ENCODE peak calls at places on chromosome 10, in five cellular contexts. One of them, this sample, is unnamed.

GRCh38 chr10:43584051-43584450 is 9.6 kb upstream of the ZNF239 start:
- DNase-seq in NCI-H2171: no peak
- DNase-seq in iris pigment epithelial cell: no peak
- DNase-seq in T-helper 9 cell: no peak
- DNase-seq in DMS153: no peak
- DNase-seq in this sample: no peak

GRCh38 chr10:57993302-57993701 is 274.4 kb downstream of the IPMK start:
- DNase-seq in NCI-H2171: no peak
- DNase-seq in iris pigment epithelial cell: no peak
- DNase-seq in T-helper 9 cell: no peak
- DNase-seq in DMS153: no peak
- DNase-seq in this sample: no peak

GRCh38 chr10:19247843-19248242 is 199.2 kb downstream of the MALRD1 start:
- DNase-seq in NCI-H2171: no peak
- DNase-seq in iris pigment epithelial cell: no peak
- DNase-seq in T-helper 9 cell: no peak
- DNase-seq in DMS153: no peak
- DNase-seq in this sample: no peak

GRCh38 chr10:30384791-30385201 is 35.7 kb upstream of the MTPAP start:
- DNase-seq in NCI-H2171: peak
- DNase-seq in iris pigment epithelial cell: peak
- DNase-seq in T-helper 9 cell: no peak
- DNase-seq in DMS153: no peak
- DNase-seq in this sample: no peak

GRCh38 chr10:110056822-110057221 is 49.0 kb downstream of the ADD3 start:
- DNase-seq in NCI-H2171: no peak
- DNase-seq in iris pigment epithelial cell: peak
- DNase-seq in T-helper 9 cell: no peak
- DNase-seq in DMS153: no peak
- DNase-seq in this sample: no peak

GRCh38 chr10:16856092-16856491 is 38.9 kb upstream of the RSU1 start:
- DNase-seq in NCI-H2171: no peak
- DNase-seq in iris pigment epithelial cell: no peak
- DNase-seq in T-helper 9 cell: no peak
- DNase-seq in DMS153: no peak
- DNase-seq in this sample: no peak

GRCh38 chr10:51700228-51700835 is 937 bp upstream of the CSTF2T start:
- DNase-seq in NCI-H2171: no peak
- DNase-seq in iris pigment epithelial cell: peak
- DNase-seq in T-helper 9 cell: no peak
- DNase-seq in DMS153: peak
- DNase-seq in this sample: no peak

GRCh38 chr10:89210794-89211425 is 3.8 kb upstream of the CH25H start:
- DNase-seq in NCI-H2171: no peak
- DNase-seq in iris pigment epithelial cell: peak
- DNase-seq in T-helper 9 cell: no peak
- DNase-seq in DMS153: no peak
- DNase-seq in this sample: no peak

GRCh38 chr10:123967626-123968243 is 76.1 kb upstream of the CPXM2 start:
- DNase-seq in NCI-H2171: peak
- DNase-seq in iris pigment epithelial cell: peak
- DNase-seq in T-helper 9 cell: peak
- DNase-seq in DMS153: no peak
- DNase-seq in this sample: no peak

GRCh38 chr10:122849090-122849489 is 3.4 kb upstream of the CUZD1 start:
- DNase-seq in NCI-H2171: no peak
- DNase-seq in iris pigment epithelial cell: no peak
- DNase-seq in T-helper 9 cell: no peak
- DNase-seq in DMS153: no peak
- DNase-seq in this sample: no peak

GRCh38 chr10:97724341-97724941 is 10.9 kb downstream of the MARVELD1 start:
- DNase-seq in NCI-H2171: no peak
- DNase-seq in iris pigment epithelial cell: peak
- DNase-seq in T-helper 9 cell: no peak
- DNase-seq in DMS153: no peak
- DNase-seq in this sample: no peak

GRCh38 chr10:97200616-97201015 is 14.9 kb upstream of the SLIT1 start:
- DNase-seq in NCI-H2171: no peak
- DNase-seq in iris pigment epithelial cell: no peak
- DNase-seq in T-helper 9 cell: no peak
- DNase-seq in DMS153: no peak
- DNase-seq in this sample: no peak

GRCh38 chr10:122368502-122369254 is 5.8 kb upstream of the PLEKHA1 start:
- DNase-seq in NCI-H2171: no peak
- DNase-seq in iris pigment epithelial cell: no peak
- DNase-seq in T-helper 9 cell: no peak
- DNase-seq in DMS153: no peak
- DNase-seq in this sample: no peak

GRCh38 chr10:46515402-46516192 is 40.9 kb downstream of the GPRIN2 start:
- DNase-seq in NCI-H2171: no peak
- DNase-seq in iris pigment epithelial cell: no peak
- DNase-seq in T-helper 9 cell: no peak
- DNase-seq in DMS153: no peak
- DNase-seq in this sample: no peak

GRCh38 chr10:17062009-17062408 is 67.6 kb downstream of the CUBN start:
- DNase-seq in NCI-H2171: no peak
- DNase-seq in iris pigment epithelial cell: peak
- DNase-seq in T-helper 9 cell: no peak
- DNase-seq in DMS153: no peak
- DNase-seq in this sample: no peak

GRCh38 chr10:113930482-113931057 is 76.1 kb downstream of the NHLRC2 start:
- DNase-seq in NCI-H2171: no peak
- DNase-seq in iris pigment epithelial cell: no peak
- DNase-seq in T-helper 9 cell: no peak
- DNase-seq in DMS153: no peak
- DNase-seq in this sample: no peak

GRCh38 chr10:114537791-114538543 is 120.1 kb downstream of the ABLIM1 start:
- DNase-seq in NCI-H2171: no peak
- DNase-seq in iris pigment epithelial cell: no peak
- DNase-seq in T-helper 9 cell: no peak
- DNase-seq in DMS153: no peak
- DNase-seq in this sample: no peak

GRCh38 chr10:33174674-33175073 is 159.8 kb downstream of the NRP1 start:
- DNase-seq in NCI-H2171: no peak
- DNase-seq in iris pigment epithelial cell: no peak
- DNase-seq in T-helper 9 cell: no peak
- DNase-seq in DMS153: no peak
- DNase-seq in this sample: no peak

GRCh38 chr10:132179551-132180392 is 7.0 kb upstream of the DPYSL4 start:
- DNase-seq in NCI-H2171: no peak
- DNase-seq in iris pigment epithelial cell: no peak
- DNase-seq in T-helper 9 cell: no peak
- DNase-seq in DMS153: no peak
- DNase-seq in this sample: no peak

GRCh38 chr10:81920213-81920829 is 45.3 kb downstream of the NRG3 start:
- DNase-seq in NCI-H2171: no peak
- DNase-seq in iris pigment epithelial cell: no peak
- DNase-seq in T-helper 9 cell: no peak
- DNase-seq in DMS153: no peak
- DNase-seq in this sample: no peak

GRCh38 chr10:13527864-13528137 is 1.0 kb downstream of the BEND7 start:
- DNase-seq in NCI-H2171: no peak
- DNase-seq in iris pigment epithelial cell: no peak
- DNase-seq in T-helper 9 cell: no peak
- DNase-seq in DMS153: no peak
- DNase-seq in this sample: no peak

GRCh38 chr10:22911889-22912762 is 15.7 kb upstream of the ARMC3 start:
- DNase-seq in NCI-H2171: peak
- DNase-seq in iris pigment epithelial cell: peak
- DNase-seq in T-helper 9 cell: no peak
- DNase-seq in DMS153: peak
- DNase-seq in this sample: peak

GRCh38 chr10:71623098-71623985 is 96.2 kb downstream of the C10orf105 start:
- DNase-seq in NCI-H2171: no peak
- DNase-seq in iris pigment epithelial cell: peak
- DNase-seq in T-helper 9 cell: no peak
- DNase-seq in DMS153: no peak
- DNase-seq in this sample: no peak

GRCh38 chr10:23294638-23295247 is 49.9 kb downstream of the C10orf67 start:
- DNase-seq in NCI-H2171: no peak
- DNase-seq in iris pigment epithelial cell: peak
- DNase-seq in T-helper 9 cell: no peak
- DNase-seq in DMS153: no peak
- DNase-seq in this sample: no peak

GRCh38 chr10:122192142-122192541 is 79.0 kb upstream of the BTBD16 start:
- DNase-seq in NCI-H2171: no peak
- DNase-seq in iris pigment epithelial cell: no peak
- DNase-seq in T-helper 9 cell: no peak
- DNase-seq in DMS153: no peak
- DNase-seq in this sample: no peak

GRCh38 chr10:95756796-95757657 is 1.1 kb downstream of the ENTPD1 start:
- DNase-seq in NCI-H2171: no peak
- DNase-seq in iris pigment epithelial cell: no peak
- DNase-seq in T-helper 9 cell: no peak
- DNase-seq in DMS153: no peak
- DNase-seq in this sample: no peak

GRCh38 chr10:119892188-119893065 is at the start of gene SEC23IP:
- DNase-seq in NCI-H2171: peak
- DNase-seq in iris pigment epithelial cell: peak
- DNase-seq in T-helper 9 cell: peak
- DNase-seq in DMS153: peak
- DNase-seq in this sample: no peak

GRCh38 chr10:25766687-25767221 is 167.3 kb upstream of the MYO3A start:
- DNase-seq in NCI-H2171: peak
- DNase-seq in iris pigment epithelial cell: no peak
- DNase-seq in T-helper 9 cell: no peak
- DNase-seq in DMS153: no peak
- DNase-seq in this sample: no peak

GRCh38 chr10:124743188-124744046 is 761 bp downstream of the FAM53B start:
- DNase-seq in NCI-H2171: no peak
- DNase-seq in iris pigment epithelial cell: peak
- DNase-seq in T-helper 9 cell: no peak
- DNase-seq in DMS153: no peak
- DNase-seq in this sample: no peak

GRCh38 chr10:36602374-36602773 is 523.0 kb upstream of the ANKRD30A start:
- DNase-seq in NCI-H2171: no peak
- DNase-seq in iris pigment epithelial cell: peak
- DNase-seq in T-helper 9 cell: no peak
- DNase-seq in DMS153: no peak
- DNase-seq in this sample: no peak

GRCh38 chr10:112446055-112446854 is 459 bp downstream of the ZDHHC6 start:
- DNase-seq in NCI-H2171: no peak
- DNase-seq in iris pigment epithelial cell: peak
- DNase-seq in T-helper 9 cell: no peak
- DNase-seq in DMS153: no peak
- DNase-seq in this sample: no peak

GRCh38 chr10:86298501-86299001 is 68.0 kb downstream of the GRID1 start:
- DNase-seq in NCI-H2171: no peak
- DNase-seq in iris pigment epithelial cell: no peak
- DNase-seq in T-helper 9 cell: no peak
- DNase-seq in DMS153: no peak
- DNase-seq in this sample: no peak

GRCh38 chr10:50577681-50578350 is 45.9 kb downstream of the SGMS1 start:
- DNase-seq in NCI-H2171: no peak
- DNase-seq in iris pigment epithelial cell: peak
- DNase-seq in T-helper 9 cell: no peak
- DNase-seq in DMS153: peak
- DNase-seq in this sample: no peak

GRCh38 chr10:112873541-112873940 is 76.5 kb upstream of the TCF7L2 start:
- DNase-seq in NCI-H2171: no peak
- DNase-seq in iris pigment epithelial cell: no peak
- DNase-seq in T-helper 9 cell: no peak
- DNase-seq in DMS153: no peak
- DNase-seq in this sample: no peak

GRCh38 chr10:87671416-87671815 is 11.7 kb downstream of the PAPSS2 start:
- DNase-seq in NCI-H2171: no peak
- DNase-seq in iris pigment epithelial cell: peak
- DNase-seq in T-helper 9 cell: no peak
- DNase-seq in DMS153: no peak
- DNase-seq in this sample: peak

GRCh38 chr10:11927746-11928145 is 104.6 kb downstream of the PROSER2 start:
- DNase-seq in NCI-H2171: no peak
- DNase-seq in iris pigment epithelial cell: no peak
- DNase-seq in T-helper 9 cell: no peak
- DNase-seq in DMS153: no peak
- DNase-seq in this sample: no peak